ENCODE peak calls at places on chromosomes 12 and 14, in nine cellular contexts. K is GM12891; V is adipocyte; U is cardiac muscle cell; R is EH; S is germinal center; M is NCI-H510A treated with DMSO at 0.1 percent for 48 hours; P is activated CD4-positive, alpha-beta T cell treated with anti-CD3 and anti-CD28 coated beads for 48 hours; N is HFFc6. C is an unnamed sample.

GRCh38 chr12:111636209-111636928 is 37.3 kb upstream of the ATXN2 start:
- DNase-seq in K (no peak), V (peak; percentile 95), U (peak; percentile 72), R (peak; percentile 85), S (no peak), M (no peak), P (no peak), N (peak; percentile 53), C (no peak)

GRCh38 chr14:90644882-90645281 is 171.3 kb downstream of the TTC7B start:
- DNase-seq in K (no peak), V (peak; percentile 94), U (no peak), R (peak; percentile 74), S (no peak), M (no peak), P (no peak), N (no peak), C (no peak)

GRCh38 chr14:40618225-40618898 is 988.3 kb upstream of the LRFN5 start:
- DNase-seq in K (no peak), V (no peak), U (no peak), R (no peak), S (no peak), M (no peak), P (no peak), N (no peak), C (no peak)

GRCh38 chr12:114674201-114675047 is 9.6 kb downstream of the TBX3 start:
- DNase-seq in K (no peak), V (peak; percentile 57), U (no peak), R (peak; percentile 74), S (no peak), M (no peak), P (no peak), N (no peak), C (no peak)

GRCh38 chr14:50612795-50613194 is 52.9 kb downstream of the ATL1 start:
- DNase-seq in K (no peak), V (no peak), U (no peak), R (no peak), S (no peak), M (no peak), P (no peak), N (no peak), C (no peak)

GRCh38 chr12:123149088-123149827 is 1.6 kb downstream of the PITPNM2 start:
- DNase-seq in K (no peak), V (no peak), U (no peak), R (peak; percentile 28), S (no peak), M (no peak), P (no peak), N (no peak), C (no peak)

GRCh38 chr14:104145826-104146642 is 7.6 kb downstream of the KIF26A start:
- DNase-seq in K (no peak), V (no peak), U (no peak), R (no peak), S (no peak), M (no peak), P (no peak), N (no peak), C (no peak)

GRCh38 chr12:46260153-46260912 is 8.5 kb downstream of the SLC38A1 start:
- DNase-seq in K (no peak), V (peak; percentile 83), U (peak; percentile 51), R (peak; percentile 90), S (no peak), M (no peak), P (no peak), N (peak; percentile 42), C (no peak)

GRCh38 chr12:94795053-94795452 is 144.7 kb upstream of the TMCC3 start:
- DNase-seq in K (no peak), V (peak; percentile 1), U (no peak), R (no peak), S (no peak), M (no peak), P (no peak), N (no peak), C (no peak)

GRCh38 chr14:61636291-61636690 is 59.0 kb upstream of the HIF1A start:
- DNase-seq in K (no peak), V (no peak), U (no peak), R (no peak), S (no peak), M (no peak), P (no peak), N (no peak), C (no peak)

GRCh38 chr14:21026988-21027315 is 2.1 kb upstream of the NDRG2 start:
- DNase-seq in K (no peak), V (no peak), U (no peak), R (no peak), S (no peak), M (no peak), P (no peak), N (no peak), C (no peak)

GRCh38 chr12:15732341-15733061 is 56.7 kb downstream of the EPS8 start:
- DNase-seq in K (no peak), V (no peak), U (no peak), R (peak; percentile 31), S (no peak), M (no peak), P (no peak), N (no peak), C (no peak)

GRCh38 chr12:89461649-89462612 is 62.7 kb downstream of the GALNT4 start:
- DNase-seq in K (no peak), V (peak; percentile 90), U (peak; percentile 65), R (peak; percentile 77), S (peak; percentile 43), M (peak; percentile 73), P (no peak), N (peak; percentile 78), C (peak; percentile 58)

GRCh38 chr14:96204151-96205058 is at the start of gene BDKRB2:
- DNase-seq in K (no peak), V (peak; percentile 96), U (peak; percentile 76), R (peak; percentile 89), S (no peak), M (peak; percentile 91), P (peak; percentile 38), N (peak; percentile 71), C (peak; percentile 54)

GRCh38 chr12:118063567-118064391 is 2.8 kb upstream of the WSB2 start:
- DNase-seq in K (no peak), V (peak; percentile 37), U (no peak), R (peak; percentile 43), S (no peak), M (no peak), P (no peak), N (no peak), C (no peak)

GRCh38 chr12:47102845-47103666 is 23.3 kb upstream of the AMIGO2 start:
- DNase-seq in K (no peak), V (no peak), U (no peak), R (peak; percentile 100), S (no peak), M (no peak), P (no peak), N (peak; percentile 98), C (no peak)

GRCh38 chr12:6494351-6494743 is 445 bp downstream of the NCAPD2 start:
- DNase-seq in K (no peak), V (no peak), U (no peak), R (no peak), S (peak; percentile 23), M (no peak), P (no peak), N (peak; percentile 19), C (no peak)

GRCh38 chr14:27318769-27319280 is 721.0 kb upstream of the NOVA1 start:
- DNase-seq in K (no peak), V (no peak), U (no peak), R (no peak), S (no peak), M (no peak), P (no peak), N (no peak), C (no peak)